ENCODE peak calls at places on chromosomes 2 and 18, in seven cellular contexts. One of them, this sample, is unnamed.

GRCh38 chr2:38515155-38516074 is 87.3 kb downstream of the HNRNPLL start:
- DNase-seq in GM23338: no peak
- DNase-seq in IMR-90: peak; percentile 59
- DNase-seq in stomach: peak; percentile 36
- DNase-seq in HCT116: no peak
- DNase-seq in cardiac muscle cell: no peak
- DNase-seq in endothelial cell: no peak
- DNase-seq in this sample: no peak

GRCh38 chr2:22692751-22693150 is 692.2 kb upstream of the KLHL29 start:
- DNase-seq in GM23338: no peak
- DNase-seq in IMR-90: no peak
- DNase-seq in stomach: no peak
- DNase-seq in HCT116: no peak
- DNase-seq in cardiac muscle cell: no peak
- DNase-seq in endothelial cell: no peak
- DNase-seq in this sample: no peak

GRCh38 chr2:190267302-190267701 is 52.3 kb downstream of the HIBCH start:
- DNase-seq in GM23338: no peak
- DNase-seq in IMR-90: peak; percentile 92
- DNase-seq in stomach: no peak
- DNase-seq in HCT116: peak; percentile 44
- DNase-seq in cardiac muscle cell: no peak
- DNase-seq in endothelial cell: no peak
- DNase-seq in this sample: no peak

GRCh38 chr18:80004600-80005342 is 16.4 kb upstream of the TXNL4A start:
- DNase-seq in GM23338: no peak
- DNase-seq in IMR-90: no peak
- DNase-seq in stomach: no peak
- DNase-seq in HCT116: no peak
- DNase-seq in cardiac muscle cell: no peak
- DNase-seq in endothelial cell: no peak
- DNase-seq in this sample: no peak

GRCh38 chr2:95034221-95034620 is 8.7 kb downstream of the MAL start:
- DNase-seq in GM23338: no peak
- DNase-seq in IMR-90: no peak
- DNase-seq in stomach: no peak
- DNase-seq in HCT116: no peak
- DNase-seq in cardiac muscle cell: no peak
- DNase-seq in endothelial cell: no peak
- DNase-seq in this sample: no peak

GRCh38 chr18:48053881-48054586 is 123.6 kb upstream of the SMAD2 start:
- DNase-seq in GM23338: no peak
- DNase-seq in IMR-90: no peak
- DNase-seq in stomach: no peak
- DNase-seq in HCT116: no peak
- DNase-seq in cardiac muscle cell: no peak
- DNase-seq in endothelial cell: no peak
- DNase-seq in this sample: no peak

GRCh38 chr2:108983610-108984009 is 5.4 kb downstream of the EDAR start:
- DNase-seq in GM23338: no peak
- DNase-seq in IMR-90: no peak
- DNase-seq in stomach: no peak
- DNase-seq in HCT116: no peak
- DNase-seq in cardiac muscle cell: no peak
- DNase-seq in endothelial cell: no peak
- DNase-seq in this sample: no peak

GRCh38 chr2:186693446-186693842 is 416 bp upstream of the FAM171B start:
- DNase-seq in GM23338: peak; percentile 35
- DNase-seq in IMR-90: no peak
- DNase-seq in stomach: no peak
- DNase-seq in HCT116: no peak
- DNase-seq in cardiac muscle cell: no peak
- DNase-seq in endothelial cell: no peak
- DNase-seq in this sample: no peak

GRCh38 chr2:235002198-235003095 is 50.6 kb downstream of the SH3BP4 start:
- DNase-seq in GM23338: peak; percentile 60
- DNase-seq in IMR-90: peak; percentile 58
- DNase-seq in stomach: no peak
- DNase-seq in HCT116: no peak
- DNase-seq in cardiac muscle cell: no peak
- DNase-seq in endothelial cell: no peak
- DNase-seq in this sample: no peak

GRCh38 chr2:187577310-187577709 is 23.1 kb upstream of the TFPI start:
- DNase-seq in GM23338: peak; percentile 56
- DNase-seq in IMR-90: no peak
- DNase-seq in stomach: no peak
- DNase-seq in HCT116: peak; percentile 27
- DNase-seq in cardiac muscle cell: peak; percentile 17
- DNase-seq in endothelial cell: peak; percentile 14
- DNase-seq in this sample: no peak

GRCh38 chr18:59461171-59461570 is 102.1 kb upstream of the LMAN1 start:
- DNase-seq in GM23338: no peak
- DNase-seq in IMR-90: no peak
- DNase-seq in stomach: no peak
- DNase-seq in HCT116: no peak
- DNase-seq in cardiac muscle cell: no peak
- DNase-seq in endothelial cell: no peak
- DNase-seq in this sample: no peak

GRCh38 chr2:86786001-86786536 is 4.6 kb downstream of the CD8A start:
- DNase-seq in GM23338: no peak
- DNase-seq in IMR-90: no peak
- DNase-seq in stomach: no peak
- DNase-seq in HCT116: no peak
- DNase-seq in cardiac muscle cell: no peak
- DNase-seq in endothelial cell: no peak
- DNase-seq in this sample: no peak

GRCh38 chr18:1014951-1015627 is 110.4 kb downstream of the ADCYAP1 start:
- DNase-seq in GM23338: peak; percentile 87
- DNase-seq in IMR-90: no peak
- DNase-seq in stomach: no peak
- DNase-seq in HCT116: no peak
- DNase-seq in cardiac muscle cell: peak; percentile 46
- DNase-seq in endothelial cell: no peak
- DNase-seq in this sample: no peak

GRCh38 chr2:217797170-217797569 is 205.6 kb downstream of the TNS1 start:
- DNase-seq in GM23338: no peak
- DNase-seq in IMR-90: no peak
- DNase-seq in stomach: peak; percentile 22
- DNase-seq in HCT116: no peak
- DNase-seq in cardiac muscle cell: no peak
- DNase-seq in endothelial cell: no peak
- DNase-seq in this sample: no peak

GRCh38 chr2:169891593-169892298 is 64.5 kb downstream of the UBR3 start:
- DNase-seq in GM23338: no peak
- DNase-seq in IMR-90: peak; percentile 80
- DNase-seq in stomach: no peak
- DNase-seq in HCT116: no peak
- DNase-seq in cardiac muscle cell: no peak
- DNase-seq in endothelial cell: no peak
- DNase-seq in this sample: no peak

GRCh38 chr2:30613001-30613400 is 166.0 kb downstream of the LCLAT1 start:
- DNase-seq in GM23338: no peak
- DNase-seq in IMR-90: no peak
- DNase-seq in stomach: no peak
- DNase-seq in HCT116: no peak
- DNase-seq in cardiac muscle cell: no peak
- DNase-seq in endothelial cell: no peak
- DNase-seq in this sample: no peak

GRCh38 chr18:67717800-67718199 is 201.3 kb upstream of the DSEL start:
- DNase-seq in GM23338: no peak
- DNase-seq in IMR-90: no peak
- DNase-seq in stomach: no peak
- DNase-seq in HCT116: no peak
- DNase-seq in cardiac muscle cell: no peak
- DNase-seq in endothelial cell: no peak
- DNase-seq in this sample: no peak

GRCh38 chr2:30666307-30666874 is 140.9 kb downstream of the CAPN13 start:
- DNase-seq in GM23338: peak; percentile 40
- DNase-seq in IMR-90: peak; percentile 99
- DNase-seq in stomach: no peak
- DNase-seq in HCT116: no peak
- DNase-seq in cardiac muscle cell: no peak
- DNase-seq in endothelial cell: no peak
- DNase-seq in this sample: peak; percentile 95

GRCh38 chr18:54323970-54324369 is 33.7 kb downstream of the STARD6 start:
- DNase-seq in GM23338: no peak
- DNase-seq in IMR-90: no peak
- DNase-seq in stomach: no peak
- DNase-seq in HCT116: no peak
- DNase-seq in cardiac muscle cell: no peak
- DNase-seq in endothelial cell: no peak
- DNase-seq in this sample: no peak

GRCh38 chr2:238030422-238031155 is 30.2 kb upstream of the SCLY start:
- DNase-seq in GM23338: peak; percentile 28
- DNase-seq in IMR-90: no peak
- DNase-seq in stomach: no peak
- DNase-seq in HCT116: no peak
- DNase-seq in cardiac muscle cell: no peak
- DNase-seq in endothelial cell: no peak
- DNase-seq in this sample: no peak
- TF ChIP-seq CTCF in GM23338: peak; percentile 25
- TF ChIP-seq CTCF in IMR-90: no peak
- TF ChIP-seq CTCF in stomach: no peak
- TF ChIP-seq CTCF in HCT116: peak; percentile 15
- TF ChIP-seq CTCF in cardiac muscle cell: no peak
- TF ChIP-seq CTCF in endothelial cell: no peak
- TF ChIP-seq CTCF in this sample: no peak

DNA sequence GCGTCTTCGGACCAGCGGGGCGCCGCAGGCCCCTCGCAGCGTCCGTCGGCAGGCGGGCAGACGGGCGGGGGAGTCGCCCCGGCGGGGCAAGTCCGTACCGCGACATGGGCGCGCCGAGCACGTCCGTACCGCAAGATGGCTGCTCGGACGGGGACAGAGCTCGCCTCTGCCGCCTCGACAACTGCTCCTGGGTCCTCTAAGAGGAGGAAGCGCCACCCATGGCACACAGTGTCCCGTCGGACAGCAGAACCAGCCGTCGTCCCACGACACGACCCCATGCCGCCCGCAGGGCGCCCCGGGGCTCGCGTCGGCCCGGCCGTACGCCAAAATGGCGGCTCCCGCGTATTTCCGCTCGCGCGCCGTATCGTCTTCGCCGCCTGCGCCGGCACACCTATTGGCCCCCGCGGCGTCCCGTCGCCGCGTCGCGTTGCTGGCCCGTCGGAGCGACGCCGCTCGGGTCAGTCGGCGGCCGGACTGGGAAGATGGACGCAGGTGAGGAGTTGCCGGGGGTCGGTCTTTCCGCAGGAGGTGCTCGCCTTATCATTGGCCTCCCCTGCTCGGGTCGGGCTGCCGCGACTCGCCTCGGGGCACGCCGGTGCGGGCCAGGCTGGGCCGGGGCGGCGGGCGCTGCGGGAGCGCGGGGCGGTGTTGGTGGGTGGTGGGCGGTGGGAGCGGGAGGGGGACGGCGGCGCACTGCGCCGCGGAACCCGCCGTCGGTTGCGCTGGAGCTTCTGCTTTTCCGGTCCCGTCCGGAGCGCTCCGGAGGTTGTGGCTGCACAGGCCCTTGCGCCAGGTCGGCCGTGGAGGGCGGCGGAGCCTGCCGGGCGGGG is at the start of gene ATG4B:
- DNase-seq in GM23338: peak; percentile 91
- DNase-seq in IMR-90: peak; percentile 82
- DNase-seq in stomach: peak; percentile 88
- DNase-seq in HCT116: peak; percentile 78
- DNase-seq in cardiac muscle cell: peak; percentile 94
- DNase-seq in endothelial cell: peak; percentile 81
- DNase-seq in this sample: peak; percentile 43
- TF ChIP-seq CTCF in GM23338: no peak
- TF ChIP-seq CTCF in IMR-90: no peak
- TF ChIP-seq CTCF in stomach: no peak
- TF ChIP-seq CTCF in HCT116: no peak
- TF ChIP-seq CTCF in cardiac muscle cell: no peak
- TF ChIP-seq CTCF in endothelial cell: no peak
- TF ChIP-seq CTCF in this sample: no peak

GRCh38 chr2:6447209-6447608 is 418.5 kb downstream of the CMPK2 start:
- DNase-seq in GM23338: no peak
- DNase-seq in IMR-90: no peak
- DNase-seq in stomach: no peak
- DNase-seq in HCT116: no peak
- DNase-seq in cardiac muscle cell: peak; percentile 11
- DNase-seq in endothelial cell: no peak
- DNase-seq in this sample: no peak

GRCh38 chr2:6454286-6454990 is 411.3 kb downstream of the CMPK2 start:
- DNase-seq in GM23338: no peak
- DNase-seq in IMR-90: no peak
- DNase-seq in stomach: no peak
- DNase-seq in HCT116: no peak
- DNase-seq in cardiac muscle cell: no peak
- DNase-seq in endothelial cell: no peak
- DNase-seq in this sample: no peak

DNA sequence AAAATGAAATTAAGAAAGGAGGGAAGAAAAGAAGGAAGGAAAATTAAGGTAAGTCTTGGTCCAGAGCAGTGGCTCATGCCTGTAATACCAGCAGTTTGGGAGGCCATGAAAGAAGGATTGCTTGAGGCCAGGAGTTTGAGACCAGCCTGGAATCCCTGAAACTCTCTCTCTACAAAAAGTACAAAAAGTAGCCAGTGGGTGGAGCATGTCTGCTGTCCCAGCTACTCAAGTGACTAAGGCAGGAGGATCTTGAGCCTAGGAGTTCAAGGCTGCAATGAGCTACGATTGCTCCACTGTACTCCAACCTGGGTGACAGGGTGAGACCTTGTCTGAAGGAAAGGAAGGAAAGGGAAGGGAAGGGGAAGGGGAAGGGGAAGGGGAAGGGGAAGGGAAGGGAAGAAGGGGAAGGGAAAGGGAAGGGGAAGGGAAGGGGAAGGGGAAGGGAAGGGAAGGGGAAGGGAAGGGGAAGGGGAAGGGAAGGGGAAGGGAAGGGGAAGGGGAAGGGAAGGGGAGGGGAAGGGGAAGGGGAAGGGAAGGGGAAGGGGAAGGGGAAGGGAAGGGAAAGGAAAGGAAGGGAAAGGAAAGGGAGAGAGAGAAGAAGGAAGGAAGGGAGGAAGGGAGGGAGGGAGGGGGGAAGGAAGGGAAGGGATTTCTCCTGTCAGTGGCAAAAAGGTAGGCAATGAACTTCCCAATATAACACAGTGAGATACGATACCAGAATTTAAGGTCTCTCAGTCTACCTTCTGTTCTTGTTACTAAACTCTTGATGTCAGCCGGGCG is 412.8 kb downstream of the CMPK2 start:
- DNase-seq in GM23338: peak; percentile 66
- DNase-seq in IMR-90: peak; percentile 12
- DNase-seq in stomach: no peak
- DNase-seq in HCT116: no peak
- DNase-seq in cardiac muscle cell: no peak
- DNase-seq in endothelial cell: no peak
- DNase-seq in this sample: peak; percentile 2
- TF ChIP-seq CTCF in GM23338: peak; percentile 32
- TF ChIP-seq CTCF in IMR-90: peak; percentile 20
- TF ChIP-seq CTCF in stomach: no peak
- TF ChIP-seq CTCF in HCT116: peak; percentile 20
- TF ChIP-seq CTCF in cardiac muscle cell: no peak
- TF ChIP-seq CTCF in endothelial cell: no peak
- TF ChIP-seq CTCF in this sample: no peak

DNA sequence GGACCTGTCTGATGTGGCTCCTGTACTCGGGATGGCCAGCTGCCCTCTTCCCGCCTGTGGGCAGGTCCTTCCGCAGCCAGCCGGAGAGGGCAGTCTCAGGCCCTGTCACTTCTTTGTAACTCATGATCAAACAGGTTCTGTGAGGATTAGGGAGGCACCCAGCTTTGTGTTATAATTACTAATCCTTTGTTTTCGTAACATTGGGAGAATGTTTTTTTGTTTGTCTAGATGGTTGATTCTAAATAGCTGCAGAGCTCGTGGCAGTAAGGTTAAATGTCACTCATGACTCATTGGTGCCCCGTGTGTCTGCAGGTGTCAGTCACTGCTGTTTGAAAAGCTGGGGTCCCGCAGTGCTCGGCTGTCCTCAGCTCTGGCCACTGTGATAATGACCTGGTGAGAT is 172.6 kb downstream of the VAPA start:
- DNase-seq in GM23338: no peak
- DNase-seq in IMR-90: no peak
- DNase-seq in stomach: no peak
- DNase-seq in HCT116: no peak
- DNase-seq in cardiac muscle cell: no peak
- DNase-seq in endothelial cell: no peak
- DNase-seq in this sample: no peak
- TF ChIP-seq CTCF in GM23338: no peak
- TF ChIP-seq CTCF in IMR-90: no peak
- TF ChIP-seq CTCF in stomach: no peak
- TF ChIP-seq CTCF in HCT116: no peak
- TF ChIP-seq CTCF in cardiac muscle cell: no peak
- TF ChIP-seq CTCF in endothelial cell: no peak
- TF ChIP-seq CTCF in this sample: no peak